ENCODE peak calls at places on chromosomes 1 and 21, in nine cellular contexts. W is thoracic aorta; D is ovary; O is stimulated activated naive CD8-positive, alpha-beta T cell treated with anti-CD3 and anti-CD28 coated beads, Interleukin-15, amount 100 ng/mL, for 72 hours; T is NCI-H2081; H is Calu3; S is stimulated activated CD4-positive, alpha-beta T cell treated with anti-CD3 and anti-CD28 coated beads, Interleukin-4, amount 100 ng/mL, for 1 hour; A is Daoy; L is GM13977. X is an unnamed sample.

GRCh38 chr21:18725653-18726052 is 322.1 kb upstream of the TMPRSS15 start:
- DNase-seq in W (no peak), D (no peak), O (no peak), T (no peak), H (no peak), S (no peak), A (peak), L (no peak), X (no peak)

GRCh38 chr1:177014325-177014724 is 150.2 kb downstream of the ASTN1 start:
- DNase-seq in W (no peak), D (no peak), O (no peak), T (no peak), H (no peak), S (no peak), A (no peak), L (no peak), X (no peak)

GRCh38 chr1:206002160-206002559 is 1.0 kb downstream of the RAB7B start:
- DNase-seq in W (no peak), D (no peak), O (no peak), T (no peak), H (no peak), S (no peak), A (no peak), L (no peak), X (no peak)

GRCh38 chr1:227885648-227886502 is 61.9 kb downstream of the WNT9A start:
- DNase-seq in W (no peak), D (peak), O (no peak), T (no peak), H (peak), S (peak), A (peak), L (no peak), X (no peak)

GRCh38 chr1:68782890-68783289 is 286.0 kb upstream of the DEPDC1 start:
- DNase-seq in W (no peak), D (no peak), O (no peak), T (no peak), H (no peak), S (no peak), A (no peak), L (no peak), X (no peak)

GRCh38 chr21:34191876-34192275 is 118.5 kb downstream of the MRPS6 start:
- DNase-seq in W (no peak), D (no peak), O (no peak), T (no peak), H (no peak), S (no peak), A (no peak), L (no peak), X (no peak)

GRCh38 chr1:42844592-42845140 is 1.7 kb upstream of the ZNF691 start:
- DNase-seq in W (no peak), D (no peak), O (no peak), T (no peak), H (no peak), S (no peak), A (peak), L (no peak), X (no peak)

GRCh38 chr1:162856260-162856659 is 4.7 kb downstream of the CCDC190 start:
- DNase-seq in W (no peak), D (no peak), O (no peak), T (no peak), H (peak), S (no peak), A (peak), L (no peak), X (no peak)

GRCh38 chr1:80417651-80418050 is 1383.1 kb upstream of the ADGRL2 start:
- DNase-seq in W (no peak), D (no peak), O (no peak), T (no peak), H (no peak), S (no peak), A (no peak), L (no peak), X (no peak)

GRCh38 chr1:7752512-7753417 is 18.3 kb upstream of the VAMP3 start:
- DNase-seq in W (peak), D (peak), O (peak), T (peak), H (peak), S (peak), A (peak), L (no peak), X (peak)

GRCh38 chr1:232486454-232487202 is 143.3 kb downstream of the SIPA1L2 start:
- DNase-seq in W (no peak), D (no peak), O (no peak), T (no peak), H (no peak), S (no peak), A (no peak), L (no peak), X (no peak)

X was measured in NCI-H1417 treated with DMSO at 0.1 percent for 48 hours.